ENCODE peak calls at places on chromosomes 3 and 15, in six cellular contexts. One of them, this sample, is unnamed.

GRCh38 chr3:88807471-88808090 is 299.8 kb upstream of the EPHA3 start:
- DNase-seq in small intestine: no peak
- DNase-seq in Caki2: no peak
- DNase-seq in AG08396: peak
- DNase-seq in Peyer's patch: no peak
- DNase-seq in amygdala: no peak
- DNase-seq in this sample: no peak

GRCh38 chr15:55389276-55389631 is 18.9 kb downstream of the CCPG1 start:
- DNase-seq in small intestine: no peak
- DNase-seq in amygdala: no peak
- DNase-seq in AG08396: peak
- DNase-seq in Peyer's patch: no peak
- DNase-seq in Caki2: no peak
- DNase-seq in this sample: no peak

GRCh38 chr3:116423365-116423764 is 21.9 kb downstream of the LSAMP start:
- DNase-seq in small intestine: no peak
- DNase-seq in amygdala: peak
- DNase-seq in Caki2: no peak
- DNase-seq in Peyer's patch: no peak
- DNase-seq in AG08396: no peak
- DNase-seq in this sample: no peak

GRCh38 chr15:31308185-31308639 is 18.4 kb upstream of the KLF13 start:
- DNase-seq in Peyer's patch: no peak
- DNase-seq in small intestine: no peak
- DNase-seq in AG08396: peak
- DNase-seq in amygdala: no peak
- DNase-seq in Caki2: no peak
- DNase-seq in this sample: no peak

GRCh38 chr15:34185666-34186065 is 24.2 kb downstream of the KATNBL1 start:
- DNase-seq in small intestine: no peak
- DNase-seq in amygdala: no peak
- DNase-seq in Caki2: no peak
- DNase-seq in Peyer's patch: no peak
- DNase-seq in AG08396: no peak
- DNase-seq in this sample: no peak

GRCh38 chr3:72346526-72346926 is 501.7 kb downstream of the SHQ1 start:
- DNase-seq in AG08396: peak
- DNase-seq in amygdala: no peak
- DNase-seq in Caki2: no peak
- DNase-seq in small intestine: no peak
- DNase-seq in Peyer's patch: no peak
- DNase-seq in this sample: peak

GRCh38 chr15:41922353-41922752 is 28.5 kb upstream of the SPTBN5 start:
- DNase-seq in AG08396: no peak
- DNase-seq in small intestine: no peak
- DNase-seq in Caki2: no peak
- DNase-seq in Peyer's patch: no peak
- DNase-seq in amygdala: no peak
- DNase-seq in this sample: no peak

GRCh38 chr3:15521573-15521965 is at the start of gene COLQ:
- DNase-seq in small intestine: no peak
- DNase-seq in amygdala: no peak
- DNase-seq in Peyer's patch: no peak
- DNase-seq in AG08396: no peak
- DNase-seq in Caki2: no peak
- DNase-seq in this sample: no peak

GRCh38 chr3:8722808-8723207 is 10.8 kb upstream of the CAV3 start:
- DNase-seq in AG08396: no peak
- DNase-seq in small intestine: no peak
- DNase-seq in Caki2: no peak
- DNase-seq in amygdala: no peak
- DNase-seq in Peyer's patch: no peak
- DNase-seq in this sample: no peak

GRCh38 chr3:176174060-176174459 is 1023.2 kb downstream of the TBL1XR1 start:
- DNase-seq in AG08396: no peak
- DNase-seq in Peyer's patch: no peak
- DNase-seq in Caki2: no peak
- DNase-seq in small intestine: no peak
- DNase-seq in amygdala: no peak
- DNase-seq in this sample: no peak

GRCh38 chr15:75669191-75669878 is 21.6 kb downstream of the SNX33 start:
- DNase-seq in amygdala: no peak
- DNase-seq in small intestine: no peak
- DNase-seq in Caki2: no peak
- DNase-seq in Peyer's patch: no peak
- DNase-seq in AG08396: no peak
- DNase-seq in this sample: no peak

GRCh38 chr15:88894348-88894818 is 961 bp downstream of the HAPLN3 start:
- DNase-seq in Peyer's patch: peak
- DNase-seq in AG08396: peak
- DNase-seq in Caki2: no peak
- DNase-seq in small intestine: peak
- DNase-seq in amygdala: no peak
- DNase-seq in this sample: peak

GRCh38 chr15:70100495-70101331 is 3.0 kb upstream of the TLE3 start:
- DNase-seq in AG08396: no peak
- DNase-seq in small intestine: peak
- DNase-seq in Peyer's patch: peak
- DNase-seq in amygdala: no peak
- DNase-seq in Caki2: no peak
- DNase-seq in this sample: no peak

GRCh38 chr3:190205739-190206138 is 85.0 kb upstream of the P3H2 start:
- DNase-seq in Peyer's patch: no peak
- DNase-seq in Caki2: peak
- DNase-seq in AG08396: peak
- DNase-seq in amygdala: no peak
- DNase-seq in small intestine: no peak
- DNase-seq in this sample: no peak

GRCh38 chr3:185796431-185797107 is 28.3 kb downstream of the IGF2BP2 start:
- DNase-seq in Peyer's patch: no peak
- DNase-seq in Caki2: peak
- DNase-seq in amygdala: no peak
- DNase-seq in small intestine: peak
- DNase-seq in AG08396: peak
- DNase-seq in this sample: no peak

GRCh38 chr3:139811331-139811730 is 123.7 kb upstream of the CLSTN2 start:
- DNase-seq in AG08396: peak
- DNase-seq in Peyer's patch: no peak
- DNase-seq in small intestine: no peak
- DNase-seq in amygdala: no peak
- DNase-seq in Caki2: no peak
- DNase-seq in this sample: no peak

GRCh38 chr15:59313703-59314332 is 58.9 kb downstream of the MYO1E start:
- DNase-seq in Caki2: peak
- DNase-seq in AG08396: no peak
- DNase-seq in Peyer's patch: peak
- DNase-seq in amygdala: no peak
- DNase-seq in small intestine: peak
- DNase-seq in this sample: peak

GRCh38 chr15:76963596-76963995 is 31.3 kb upstream of the PSTPIP1 start:
- DNase-seq in Peyer's patch: no peak
- DNase-seq in amygdala: no peak
- DNase-seq in AG08396: no peak
- DNase-seq in small intestine: no peak
- DNase-seq in Caki2: no peak
- DNase-seq in this sample: no peak

GRCh38 chr15:79846539-79846938 is 50.3 kb downstream of the MTHFS start:
- DNase-seq in Caki2: no peak
- DNase-seq in Peyer's patch: no peak
- DNase-seq in AG08396: no peak
- DNase-seq in small intestine: peak
- DNase-seq in amygdala: no peak
- DNase-seq in this sample: no peak

GRCh38 chr3:142007710-142008399 is 131.4 kb downstream of the ATP1B3 start:
- DNase-seq in Caki2: peak
- DNase-seq in AG08396: no peak
- DNase-seq in Peyer's patch: no peak
- DNase-seq in small intestine: no peak
- DNase-seq in amygdala: no peak
- DNase-seq in this sample: no peak